ENCODE peak calls at places on chromosomes 4 and X, in eight cellular contexts. P is GM12865, E is OCI-LY7, D is cardiac fibroblast, H is SJCRH30, T is esophagus squamous epithelium, J is right atrium auricular region, Z is A673. A is an unnamed sample.

GRCh38 chr4:168923526-168924194 is 86.4 kb downstream of the CBR4 start:
- DNase-seq in P (peak), E (peak), D (peak), H (peak), T (no peak), J (no peak), Z (peak), A (no peak)

GRCh38 chr4:150136481-150136880 is 58.2 kb downstream of the DCLK2 start:
- DNase-seq in P (no peak), E (no peak), D (peak), H (peak), T (no peak), J (no peak), Z (no peak), A (no peak)

GRCh38 chr4:70895846-70896435 is 6.2 kb upstream of the MOB1B start:
- DNase-seq in P (no peak), E (peak), D (no peak), H (no peak), T (no peak), J (no peak), Z (no peak), A (no peak)

GRCh38 chrX:110944793-110945466 is 149.3 kb upstream of the CHRDL1 start:
- DNase-seq in P (no peak), E (no peak), D (no peak), H (no peak), T (no peak), J (no peak), Z (no peak), A (no peak)

GRCh38 chr4:133483600-133484246 is 334.6 kb downstream of the PCDH10 start:
- DNase-seq in P (no peak), E (no peak), D (peak), H (peak), T (no peak), J (no peak), Z (peak), A (no peak)

GRCh38 chr4:2905544-2905943 is 57.7 kb downstream of the NOP14 start:
- DNase-seq in P (no peak), E (no peak), D (no peak), H (no peak), T (no peak), J (no peak), Z (no peak), A (no peak)

GRCh38 chr4:23938796-23939195 is 48.9 kb upstream of the PPARGC1A start:
- DNase-seq in P (no peak), E (no peak), D (no peak), H (no peak), T (no peak), J (no peak), Z (no peak), A (no peak)

GRCh38 chr4:100311181-100311580 is 120.9 kb upstream of the DDIT4L start:
- DNase-seq in P (peak), E (no peak), D (no peak), H (no peak), T (no peak), J (no peak), Z (no peak), A (no peak)

GRCh38 chr4:107541511-107541910 is 178.5 kb downstream of the PAPSS1 start:
- DNase-seq in P (no peak), E (no peak), D (no peak), H (no peak), T (no peak), J (no peak), Z (no peak), A (no peak)

GRCh38 chrX:87525771-87526229 is 8.2 kb downstream of the KLHL4 start:
- DNase-seq in P (no peak), E (no peak), D (peak), H (peak), T (no peak), J (no peak), Z (no peak), A (no peak)

GRCh38 chrX:38578152-38578551 is 16.8 kb downstream of the TSPAN7 start:
- DNase-seq in P (no peak), E (no peak), D (no peak), H (no peak), T (no peak), J (no peak), Z (no peak), A (no peak)

GRCh38 chrX:107324493-107325310 is 118.3 kb downstream of the DNAAF6 start:
- DNase-seq in P (peak), E (peak), D (peak), H (peak), T (no peak), J (no peak), Z (peak), A (no peak)

GRCh38 chr4:153488719-153489384 is 22.7 kb downstream of the TMEM131L start:
- DNase-seq in P (peak), E (no peak), D (peak), H (no peak), T (no peak), J (no peak), Z (peak), A (no peak)

GRCh38 chr4:182188622-182189021 is 54.6 kb upstream of the TENM3 start:
- DNase-seq in P (no peak), E (no peak), D (peak), H (peak), T (no peak), J (no peak), Z (no peak), A (no peak)

GRCh38 chr4:121510260-121510942 is 129.6 kb upstream of the QRFPR start:
- DNase-seq in P (peak), E (no peak), D (no peak), H (no peak), T (no peak), J (no peak), Z (no peak), A (no peak)

GRCh38 chrX:36383491-36383890 is 464.0 kb downstream of the CFAP47 start:
- DNase-seq in P (no peak), E (no peak), D (no peak), H (no peak), T (no peak), J (no peak), Z (no peak), A (no peak)

GRCh38 chr4:40388248-40388647 is 53.1 kb downstream of the CHRNA9 start:
- DNase-seq in P (peak), E (peak), D (no peak), H (no peak), T (no peak), J (no peak), Z (no peak), A (no peak)

GRCh38 chr4:101141230-101141629 is 206.1 kb downstream of the PPP3CA start:
- DNase-seq in P (peak), E (no peak), D (no peak), H (no peak), T (no peak), J (no peak), Z (no peak), A (no peak)

GRCh38 chr4:105453550-105454201 is 20.2 kb downstream of the PPA2 start:
- DNase-seq in P (peak), E (no peak), D (no peak), H (no peak), T (no peak), J (no peak), Z (no peak), A (no peak)

GRCh38 chrX:1592128-1592862 is 891 bp downstream of the AKAP17A start:
- DNase-seq in P (peak), E (peak), D (no peak), H (peak), T (no peak), J (peak), Z (no peak), A (no peak)

GRCh38 chr4:184895012-184895795 is 69.4 kb upstream of the ACSL1 start:
- DNase-seq in P (no peak), E (no peak), D (no peak), H (no peak), T (no peak), J (no peak), Z (no peak), A (no peak)

GRCh38 chr4:77052352-77052751 is 23.4 kb downstream of the CCNI start:
- DNase-seq in P (peak), E (peak), D (peak), H (peak), T (no peak), J (no peak), Z (peak), A (no peak)

GRCh38 chrX:43949669-43950068 is 23.5 kb downstream of the NDP start:
- DNase-seq in P (peak), E (peak), D (peak), H (peak), T (no peak), J (no peak), Z (peak), A (no peak)

GRCh38 chr4:143488684-143489083 is 24.8 kb upstream of the SMARCA5 start:
- DNase-seq in P (no peak), E (no peak), D (no peak), H (no peak), T (no peak), J (no peak), Z (no peak), A (no peak)

GRCh38 chrX:8748855-8749254 is 16.9 kb upstream of the ANOS1 start:
- DNase-seq in P (peak), E (peak), D (peak), H (peak), T (no peak), J (no peak), Z (peak), A (no peak)

GRCh38 chrX:24364326-24364725 is 3.9 kb downstream of the SUPT20HL1 start:
- DNase-seq in P (no peak), E (no peak), D (no peak), H (no peak), T (no peak), J (no peak), Z (no peak), A (no peak)

GRCh38 chr4:127598656-127599055 is 34.1 kb upstream of the INTU start:
- DNase-seq in P (no peak), E (no peak), D (no peak), H (no peak), T (no peak), J (no peak), Z (no peak), A (no peak)

GRCh38 chr4:54550415-54551171 is 107.2 kb upstream of the KIT start:
- DNase-seq in P (no peak), E (no peak), D (peak), H (no peak), T (no peak), J (no peak), Z (no peak), A (no peak)

GRCh38 chr4:75745192-75745591 is 20.8 kb downstream of the USO1 start:
- DNase-seq in P (no peak), E (no peak), D (peak), H (no peak), T (no peak), J (no peak), Z (no peak), A (no peak)

GRCh38 chr4:139605516-139605915 is 49.5 kb upstream of the SETD7 start:
- DNase-seq in P (no peak), E (no peak), D (no peak), H (no peak), T (no peak), J (no peak), Z (peak), A (no peak)

GRCh38 chrX:127459784-127460183 is 592.4 kb downstream of the ACTRT1 start:
- DNase-seq in P (no peak), E (no peak), D (no peak), H (peak), T (no peak), J (no peak), Z (peak), A (no peak)
- H3K4me3 ChIP-seq in P (no peak), E (no peak), D (no peak), H (no peak), T (no peak), J (no peak), Z (no peak), A (no peak)

GRCh38 chrX:71053217-71053621 is 14.9 kb downstream of the SNX12 start:
- DNase-seq in P (peak), E (no peak), D (peak), H (no peak), T (no peak), J (no peak), Z (no peak), A (no peak)

GRCh38 chrX:71056857-71057256 is 11.3 kb downstream of the SNX12 start:
- DNase-seq in P (no peak), E (no peak), D (peak), H (no peak), T (no peak), J (no peak), Z (no peak), A (no peak)

GRCh38 chrX:71058116-71058515 is 10.0 kb downstream of the SNX12 start:
- DNase-seq in P (no peak), E (no peak), D (no peak), H (no peak), T (no peak), J (no peak), Z (no peak), A (no peak)

GRCh38 chrX:71052721-71053120 is 15.4 kb downstream of the SNX12 start:
- DNase-seq in P (peak), E (no peak), D (no peak), H (no peak), T (no peak), J (no peak), Z (no peak), A (no peak)
- H3K4me3 ChIP-seq in P (peak), E (no peak), D (peak), H (no peak), T (no peak), J (peak), Z (no peak), A (peak)

DNA sequence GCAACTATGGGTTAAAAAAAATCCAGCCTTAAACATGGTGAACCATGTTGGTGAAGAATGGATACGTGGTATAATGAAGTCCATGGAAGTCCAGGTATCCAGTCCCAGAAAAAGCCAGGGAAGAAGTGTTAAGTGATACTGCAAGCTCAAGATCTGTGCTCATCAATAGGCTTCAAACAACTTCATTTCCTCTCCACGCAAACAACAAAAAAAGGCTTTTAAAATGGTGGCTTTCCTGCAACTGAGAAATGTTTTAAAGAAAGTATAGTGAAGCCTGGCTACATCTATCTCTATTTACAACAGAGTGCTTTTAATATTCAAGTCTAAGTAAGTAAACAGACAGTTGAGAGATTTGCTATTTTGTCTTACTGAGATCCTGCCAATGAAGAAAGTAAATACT is 1.6 kb downstream of the TAPT1 start:
- DNase-seq in P (no peak), E (no peak), D (no peak), H (no peak), T (no peak), J (no peak), Z (no peak), A (no peak)
- H3K4me3 ChIP-seq in P (peak), E (peak), D (no peak), H (no peak), T (no peak), J (peak), Z (peak), A (peak)

GRCh38 chrX:46796574-46797191 is 37.8 kb upstream of the SLC9A7 start:
- DNase-seq in P (peak), E (peak), D (peak), H (peak), T (peak), J (peak), Z (peak), A (peak)

GRCh38 chrX:46788902-46789301 is 30.0 kb upstream of the SLC9A7 start:
- DNase-seq in P (no peak), E (no peak), D (peak), H (peak), T (no peak), J (no peak), Z (peak), A (no peak)

GRCh38 chrX:46793386-46794143 is 34.6 kb upstream of the SLC9A7 start:
- DNase-seq in P (no peak), E (no peak), D (no peak), H (no peak), T (no peak), J (no peak), Z (no peak), A (no peak)

GRCh38 chrX:46791927-46792825 is 33.3 kb upstream of the SLC9A7 start:
- DNase-seq in P (peak), E (no peak), D (peak), H (peak), T (no peak), J (no peak), Z (peak), A (no peak)

DNA sequence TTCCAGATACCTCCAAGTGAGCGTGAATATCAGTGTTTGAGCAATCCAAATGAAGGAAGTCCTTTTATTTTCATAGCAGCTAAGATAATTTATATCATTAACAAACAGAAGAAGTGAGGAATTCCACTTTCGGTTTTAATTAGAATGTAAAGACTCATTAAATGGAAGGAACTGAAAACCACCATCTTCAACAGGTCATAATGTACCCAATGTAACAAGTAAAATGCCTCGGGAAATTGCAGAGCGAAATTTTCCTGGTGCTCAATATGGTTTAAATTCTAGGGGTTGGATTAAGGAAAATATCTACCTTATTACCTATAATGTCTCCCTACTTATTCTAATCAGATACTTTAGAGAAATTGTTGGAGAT is 33.9 kb upstream of the SLC9A7 start:
- DNase-seq in P (no peak), E (no peak), D (no peak), H (no peak), T (no peak), J (no peak), Z (no peak), A (no peak)
- H3K4me3 ChIP-seq in P (peak), E (no peak), D (no peak), H (no peak), T (no peak), J (no peak), Z (peak), A (peak)

A was measured in thoracic aorta.